ENCODE peak calls at places on chromosomes 4 and X, in nine cellular contexts. One of them, this sample, is unnamed.

GRCh38 chr4:101418055-101418454 is 70.7 kb upstream of the PPP3CA start:
- DNase-seq in ovary: no peak
- DNase-seq in K562: no peak
- DNase-seq in tibial nerve: no peak
- DNase-seq in A549: no peak
- DNase-seq in sigmoid colon: no peak
- DNase-seq in HepG2: no peak
- DNase-seq in SK-N-SH: no peak
- DNase-seq in transverse colon: peak
- DNase-seq in this sample: no peak

GRCh38 chr4:90419124-90419711 is 292.0 kb downstream of the CCSER1 start:
- DNase-seq in ovary: no peak
- DNase-seq in K562: no peak
- DNase-seq in tibial nerve: no peak
- DNase-seq in A549: peak
- DNase-seq in sigmoid colon: no peak
- DNase-seq in HepG2: peak
- DNase-seq in SK-N-SH: peak
- DNase-seq in transverse colon: no peak
- DNase-seq in this sample: no peak

GRCh38 chrX:115713465-115713864 is 152.5 kb downstream of the PLS3 start:
- DNase-seq in ovary: no peak
- DNase-seq in K562: no peak
- DNase-seq in tibial nerve: no peak
- DNase-seq in A549: no peak
- DNase-seq in sigmoid colon: no peak
- DNase-seq in HepG2: no peak
- DNase-seq in SK-N-SH: no peak
- DNase-seq in transverse colon: no peak
- DNase-seq in this sample: no peak

GRCh38 chr4:24794111-24794860 is 1.1 kb upstream of the SOD3 start:
- DNase-seq in ovary: peak
- DNase-seq in K562: no peak
- DNase-seq in tibial nerve: no peak
- DNase-seq in A549: no peak
- DNase-seq in sigmoid colon: peak
- DNase-seq in HepG2: no peak
- DNase-seq in SK-N-SH: no peak
- DNase-seq in transverse colon: peak
- DNase-seq in this sample: no peak

GRCh38 chr4:41160010-41160789 is 54.1 kb downstream of the APBB2 start:
- DNase-seq in ovary: no peak
- DNase-seq in K562: no peak
- DNase-seq in tibial nerve: no peak
- DNase-seq in A549: peak
- DNase-seq in sigmoid colon: no peak
- DNase-seq in HepG2: no peak
- DNase-seq in SK-N-SH: no peak
- DNase-seq in transverse colon: no peak
- DNase-seq in this sample: no peak

GRCh38 chrX:151153086-151153485 is 23.3 kb upstream of the GPR50 start:
- DNase-seq in ovary: no peak
- DNase-seq in K562: no peak
- DNase-seq in tibial nerve: no peak
- DNase-seq in A549: no peak
- DNase-seq in sigmoid colon: no peak
- DNase-seq in HepG2: peak
- DNase-seq in SK-N-SH: no peak
- DNase-seq in transverse colon: no peak
- DNase-seq in this sample: no peak

GRCh38 chr4:151991884-151992166 is 231.0 kb upstream of the GATB start:
- DNase-seq in ovary: no peak
- DNase-seq in K562: no peak
- DNase-seq in tibial nerve: no peak
- DNase-seq in A549: no peak
- DNase-seq in sigmoid colon: no peak
- DNase-seq in HepG2: no peak
- DNase-seq in SK-N-SH: no peak
- DNase-seq in transverse colon: no peak
- DNase-seq in this sample: no peak

GRCh38 chrX:37685452-37686347 is at the start of gene XK:
- DNase-seq in ovary: peak
- DNase-seq in K562: peak
- DNase-seq in tibial nerve: no peak
- DNase-seq in A549: peak
- DNase-seq in sigmoid colon: peak
- DNase-seq in HepG2: no peak
- DNase-seq in SK-N-SH: peak
- DNase-seq in transverse colon: peak
- DNase-seq in this sample: peak

GRCh38 chrX:103464071-103464773 is 55.1 kb downstream of the RAB40A start:
- DNase-seq in ovary: peak
- DNase-seq in K562: peak
- DNase-seq in tibial nerve: peak
- DNase-seq in A549: peak
- DNase-seq in sigmoid colon: no peak
- DNase-seq in HepG2: peak
- DNase-seq in SK-N-SH: peak
- DNase-seq in transverse colon: peak
- DNase-seq in this sample: no peak

GRCh38 chrX:127877358-127877757 is 174.8 kb downstream of the ACTRT1 start:
- DNase-seq in ovary: no peak
- DNase-seq in K562: no peak
- DNase-seq in tibial nerve: no peak
- DNase-seq in A549: no peak
- DNase-seq in sigmoid colon: no peak
- DNase-seq in HepG2: no peak
- DNase-seq in SK-N-SH: no peak
- DNase-seq in transverse colon: no peak
- DNase-seq in this sample: no peak

GRCh38 chr4:103002551-103002950 is 17.0 kb downstream of the SLC9B1 start:
- DNase-seq in ovary: no peak
- DNase-seq in K562: no peak
- DNase-seq in tibial nerve: no peak
- DNase-seq in A549: no peak
- DNase-seq in sigmoid colon: no peak
- DNase-seq in HepG2: no peak
- DNase-seq in SK-N-SH: no peak
- DNase-seq in transverse colon: no peak
- DNase-seq in this sample: no peak

GRCh38 chr4:15893967-15894366 is 44.6 kb downstream of the FGFBP1 start:
- DNase-seq in ovary: no peak
- DNase-seq in K562: no peak
- DNase-seq in tibial nerve: no peak
- DNase-seq in A549: peak
- DNase-seq in sigmoid colon: no peak
- DNase-seq in HepG2: no peak
- DNase-seq in SK-N-SH: no peak
- DNase-seq in transverse colon: no peak
- DNase-seq in this sample: no peak

GRCh38 chr4:123361195-123361861 is 35.3 kb upstream of the SPRY1 start:
- DNase-seq in ovary: no peak
- DNase-seq in K562: no peak
- DNase-seq in tibial nerve: no peak
- DNase-seq in A549: no peak
- DNase-seq in sigmoid colon: no peak
- DNase-seq in HepG2: no peak
- DNase-seq in SK-N-SH: no peak
- DNase-seq in transverse colon: peak
- DNase-seq in this sample: no peak

GRCh38 chrX:120677017-120677652 is 47.3 kb upstream of the C1GALT1C1 start:
- DNase-seq in ovary: no peak
- DNase-seq in K562: no peak
- DNase-seq in tibial nerve: no peak
- DNase-seq in A549: no peak
- DNase-seq in sigmoid colon: no peak
- DNase-seq in HepG2: no peak
- DNase-seq in SK-N-SH: no peak
- DNase-seq in transverse colon: no peak
- DNase-seq in this sample: no peak

GRCh38 chr4:61572160-61572559 is 372.0 kb downstream of the ADGRL3 start:
- DNase-seq in ovary: no peak
- DNase-seq in K562: no peak
- DNase-seq in tibial nerve: no peak
- DNase-seq in A549: no peak
- DNase-seq in sigmoid colon: no peak
- DNase-seq in HepG2: no peak
- DNase-seq in SK-N-SH: no peak
- DNase-seq in transverse colon: no peak
- DNase-seq in this sample: no peak

GRCh38 chr4:6343950-6344408 is 74.3 kb downstream of the WFS1 start:
- DNase-seq in ovary: no peak
- DNase-seq in K562: peak
- DNase-seq in tibial nerve: no peak
- DNase-seq in A549: peak
- DNase-seq in sigmoid colon: no peak
- DNase-seq in HepG2: peak
- DNase-seq in SK-N-SH: no peak
- DNase-seq in transverse colon: no peak
- DNase-seq in this sample: peak

GRCh38 chr4:16129336-16129735 is 45.5 kb upstream of the PROM1 start:
- DNase-seq in ovary: no peak
- DNase-seq in K562: no peak
- DNase-seq in tibial nerve: no peak
- DNase-seq in A549: no peak
- DNase-seq in sigmoid colon: no peak
- DNase-seq in HepG2: peak
- DNase-seq in SK-N-SH: peak
- DNase-seq in transverse colon: no peak
- DNase-seq in this sample: peak

GRCh38 chr4:40046311-40046980 is 10.2 kb upstream of the N4BP2 start:
- DNase-seq in ovary: peak
- DNase-seq in K562: no peak
- DNase-seq in tibial nerve: no peak
- DNase-seq in A549: peak
- DNase-seq in sigmoid colon: no peak
- DNase-seq in HepG2: peak
- DNase-seq in SK-N-SH: no peak
- DNase-seq in transverse colon: peak
- DNase-seq in this sample: peak
- TF ChIP-seq EP300 in ovary: no peak
- TF ChIP-seq EP300 in K562: no peak
- TF ChIP-seq EP300 in tibial nerve: no peak
- TF ChIP-seq EP300 in A549: no peak
- TF ChIP-seq EP300 in sigmoid colon: no peak
- TF ChIP-seq EP300 in HepG2: no peak
- TF ChIP-seq EP300 in SK-N-SH: no peak
- TF ChIP-seq EP300 in transverse colon: no peak
- TF ChIP-seq EP300 in this sample: no peak

DNA sequence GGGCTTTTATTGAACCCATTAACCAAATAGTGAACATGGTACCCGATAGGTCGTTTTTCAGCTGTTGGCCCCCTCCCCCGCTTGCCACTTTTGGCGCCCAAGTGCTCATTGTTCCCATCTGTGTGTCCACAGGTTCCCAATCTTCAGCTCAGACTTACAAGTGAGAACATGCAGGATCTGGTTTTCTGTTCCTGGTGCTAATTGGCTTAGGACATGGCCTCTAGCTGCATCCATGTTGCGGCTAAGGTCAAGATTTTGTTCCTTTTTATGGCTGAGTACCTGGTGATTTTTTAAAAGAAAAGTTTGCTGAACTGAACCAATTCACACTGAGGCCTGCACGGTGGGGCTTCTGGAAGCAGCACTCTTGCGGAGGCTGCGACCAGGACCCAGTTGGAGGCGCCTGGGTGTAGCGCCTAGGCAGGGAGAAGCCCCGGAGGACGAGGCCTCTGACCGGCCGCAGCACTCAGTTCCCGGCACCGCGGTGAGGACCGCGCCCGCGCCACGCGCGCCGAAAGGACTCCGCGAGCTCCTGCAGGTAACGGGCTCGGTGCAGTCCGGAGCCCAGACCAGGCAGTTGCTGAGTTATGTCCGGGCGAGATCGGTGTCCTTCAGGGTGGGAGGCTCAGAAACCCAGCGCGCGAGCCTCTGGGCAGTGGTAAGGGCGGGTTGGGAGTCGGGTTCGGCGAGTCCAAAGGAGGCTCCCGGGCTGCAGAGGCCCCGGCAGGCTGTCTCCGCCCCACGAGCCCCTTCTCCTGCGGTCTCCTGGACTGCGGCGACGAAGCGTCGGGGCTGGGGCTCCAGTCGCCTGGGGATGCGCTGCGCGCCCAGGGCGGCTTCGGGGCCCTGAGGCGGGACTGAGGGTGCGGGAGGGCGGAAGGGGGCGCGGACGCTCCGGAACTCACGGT is 15.8 kb upstream of the SLC25A4 start:
- DNase-seq in ovary: peak
- DNase-seq in K562: no peak
- DNase-seq in tibial nerve: no peak
- DNase-seq in A549: peak
- DNase-seq in sigmoid colon: no peak
- DNase-seq in HepG2: no peak
- DNase-seq in SK-N-SH: peak
- DNase-seq in transverse colon: no peak
- DNase-seq in this sample: no peak
- H3K4me3 ChIP-seq in ovary: peak
- H3K4me3 ChIP-seq in K562: no peak
- H3K4me3 ChIP-seq in tibial nerve: peak
- H3K4me3 ChIP-seq in A549: peak
- H3K4me3 ChIP-seq in sigmoid colon: peak
- H3K4me3 ChIP-seq in HepG2: peak
- H3K4me3 ChIP-seq in SK-N-SH: peak
- H3K4me3 ChIP-seq in transverse colon: peak
- H3K4me3 ChIP-seq in this sample: peak

GRCh38 chrX:132004728-132005127 is 18.4 kb upstream of the STK26 start:
- DNase-seq in ovary: no peak
- DNase-seq in K562: peak
- DNase-seq in tibial nerve: no peak
- DNase-seq in A549: no peak
- DNase-seq in sigmoid colon: no peak
- DNase-seq in HepG2: no peak
- DNase-seq in SK-N-SH: no peak
- DNase-seq in transverse colon: no peak
- DNase-seq in this sample: no peak

GRCh38 chrX:132001127-132001526 is 22.0 kb upstream of the STK26 start:
- DNase-seq in ovary: no peak
- DNase-seq in K562: no peak
- DNase-seq in tibial nerve: no peak
- DNase-seq in A549: no peak
- DNase-seq in sigmoid colon: no peak
- DNase-seq in HepG2: no peak
- DNase-seq in SK-N-SH: no peak
- DNase-seq in transverse colon: no peak
- DNase-seq in this sample: no peak
- TF ChIP-seq EP300 in ovary: no peak
- TF ChIP-seq EP300 in K562: no peak
- TF ChIP-seq EP300 in tibial nerve: no peak
- TF ChIP-seq EP300 in A549: no peak
- TF ChIP-seq EP300 in sigmoid colon: no peak
- TF ChIP-seq EP300 in HepG2: no peak
- TF ChIP-seq EP300 in SK-N-SH: no peak
- TF ChIP-seq EP300 in transverse colon: no peak
- TF ChIP-seq EP300 in this sample: no peak

GRCh38 chr4:51845736-51846135 is 2.8 kb downstream of the DCUN1D4 start:
- DNase-seq in ovary: no peak
- DNase-seq in K562: no peak
- DNase-seq in tibial nerve: no peak
- DNase-seq in A549: no peak
- DNase-seq in sigmoid colon: no peak
- DNase-seq in HepG2: no peak
- DNase-seq in SK-N-SH: no peak
- DNase-seq in transverse colon: no peak
- DNase-seq in this sample: no peak
- H3K4me3 ChIP-seq in ovary: no peak
- H3K4me3 ChIP-seq in K562: no peak
- H3K4me3 ChIP-seq in tibial nerve: no peak
- H3K4me3 ChIP-seq in A549: peak
- H3K4me3 ChIP-seq in sigmoid colon: no peak
- H3K4me3 ChIP-seq in HepG2: no peak
- H3K4me3 ChIP-seq in SK-N-SH: no peak
- H3K4me3 ChIP-seq in transverse colon: no peak
- H3K4me3 ChIP-seq in this sample: no peak

This sample was measured in stomach.